ENCODE peak calls at places on chromosomes 2 and 18, in six cellular contexts. N is tibial artery, E is cardiac muscle cell, Z is neural progenitor cell, A is chondrocyte, B is Panc1. C is an unnamed sample.

GRCh38 chr2:128473175-128474013 is 154.7 kb upstream of the HS6ST1 start:
- DNase-seq in N (no peak), E (no peak), Z (peak; percentile 7), A (no peak), B (no peak), C (peak; percentile 61)

GRCh38 chr2:136327162-136327852 is 209.4 kb upstream of the CXCR4 start:
- DNase-seq in N (no peak), E (no peak), Z (no peak), A (no peak), B (no peak), C (no peak)

GRCh38 chr2:69755862-69756467 is 14.0 kb downstream of the ANXA4 start:
- DNase-seq in N (no peak), E (no peak), Z (no peak), A (no peak), B (peak; percentile 63), C (no peak)

GRCh38 chr18:10015288-10015701 is 101.5 kb downstream of the VAPA start:
- DNase-seq in N (no peak), E (peak; percentile 36), Z (no peak), A (no peak), B (no peak), C (no peak)

GRCh38 chr2:201260302-201260800 is at the start of gene CASP8:
- DNase-seq in N (no peak), E (no peak), Z (no peak), A (no peak), B (no peak), C (peak; percentile 64)

GRCh38 chr2:240213476-240214391 is 73.3 kb upstream of the OTOS start:
- DNase-seq in N (peak; percentile 53), E (peak; percentile 1), Z (no peak), A (no peak), B (no peak), C (no peak)

GRCh38 chr2:28904295-28904694 is 9.8 kb downstream of the WDR43 start:
- DNase-seq in N (no peak), E (no peak), Z (no peak), A (no peak), B (no peak), C (no peak)

GRCh38 chr2:43676322-43677050 is at the start of gene C1GALT1C1L:
- DNase-seq in N (peak; percentile 77), E (no peak), Z (no peak), A (no peak), B (peak; percentile 4), C (peak; percentile 63)

GRCh38 chr18:75212626-75213110 is 2.1 kb downstream of the TSHZ1 start:
- DNase-seq in N (no peak), E (no peak), Z (no peak), A (no peak), B (no peak), C (no peak)

GRCh38 chr2:69436594-69436936 is 670 bp downstream of the NFU1 start:
- DNase-seq in N (no peak), E (no peak), Z (no peak), A (no peak), B (peak; percentile 15), C (no peak)

GRCh38 chr2:204492417-204492816 is 52.9 kb upstream of the PARD3B start:
- DNase-seq in N (no peak), E (no peak), Z (no peak), A (no peak), B (no peak), C (no peak)

GRCh38 chr2:190678444-190679162 is 29.7 kb downstream of the NAB1 start:
- DNase-seq in N (no peak), E (peak; percentile 18), Z (no peak), A (no peak), B (no peak), C (no peak)

GRCh38 chr2:26463252-26464207 is 14.4 kb downstream of the OTOF start:
- DNase-seq in N (peak; percentile 63), E (no peak), Z (peak; percentile 71), A (peak; percentile 90), B (no peak), C (peak; percentile 41)
- TF ChIP-seq CTCF in N (no peak), E (no peak), Z (no peak), A (no peak), B (no peak), C (no peak)

GRCh38 chr2:96207778-96208143 is 866 bp downstream of the STARD7 start:
- DNase-seq in N (no peak), E (no peak), Z (no peak), A (no peak), B (no peak), C (no peak)

GRCh38 chr2:96209011-96209728 is 543 bp upstream of the STARD7 start:
- DNase-seq in N (no peak), E (no peak), Z (no peak), A (no peak), B (no peak), C (no peak)

GRCh38 chr2:96207073-96207777 is 1.4 kb downstream of the STARD7 start:
- DNase-seq in N (no peak), E (peak; percentile 38), Z (no peak), A (no peak), B (no peak), C (no peak)

GRCh38 chr2:96209729-96210085 is 1.1 kb upstream of the STARD7 start:
- DNase-seq in N (no peak), E (no peak), Z (no peak), A (no peak), B (no peak), C (no peak)

GRCh38 chr2:96208144-96209010 is at the start of gene STARD7:
- DNase-seq in N (peak; percentile 99), E (peak; percentile 98), Z (peak; percentile 98), A (peak; percentile 99), B (peak; percentile 83), C (peak; percentile 99)
- TF ChIP-seq CTCF in N (no peak), E (peak; percentile 1), Z (peak; percentile 31), A (peak; percentile 56), B (peak; percentile 46), C (peak; percentile 21)

GRCh38 chr2:54439582-54439981 is 16.5 kb upstream of the SPTBN1 start:
- DNase-seq in N (no peak), E (no peak), Z (no peak), A (no peak), B (no peak), C (no peak)

GRCh38 chr2:54435827-54436226 is 20.3 kb upstream of the SPTBN1 start:
- DNase-seq in N (no peak), E (no peak), Z (no peak), A (no peak), B (no peak), C (no peak)

GRCh38 chr2:54437588-54437987 is 18.5 kb upstream of the SPTBN1 start:
- DNase-seq in N (no peak), E (no peak), Z (no peak), A (no peak), B (no peak), C (no peak)

GRCh38 chr2:54438271-54438670 is 17.9 kb upstream of the SPTBN1 start:
- DNase-seq in N (no peak), E (no peak), Z (no peak), A (no peak), B (no peak), C (no peak)

DNA sequence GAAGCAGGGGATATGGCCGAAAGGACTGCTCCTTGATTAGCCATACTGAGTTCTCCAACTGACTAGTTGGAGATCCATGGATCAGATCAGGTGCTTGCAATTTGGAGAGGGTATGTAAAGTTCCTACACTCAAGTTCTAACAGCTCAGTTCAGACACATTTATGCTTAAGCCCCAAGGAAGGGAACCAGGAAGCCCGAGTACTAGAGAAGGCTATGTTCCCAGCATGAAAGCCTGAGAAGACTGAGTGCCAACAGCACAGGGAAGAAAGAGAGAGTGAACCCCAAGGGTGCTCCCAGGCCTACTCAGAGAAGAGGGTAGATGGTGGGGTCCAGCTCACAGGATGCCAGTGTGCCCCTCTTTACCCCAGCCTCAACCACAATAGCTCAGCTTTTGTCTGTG is 16.1 kb upstream of the SPTBN1 start:
- DNase-seq in N (no peak), E (no peak), Z (no peak), A (no peak), B (no peak), C (no peak)
- TF ChIP-seq CTCF in N (no peak), E (no peak), Z (no peak), A (no peak), B (no peak), C (no peak)

DNA sequence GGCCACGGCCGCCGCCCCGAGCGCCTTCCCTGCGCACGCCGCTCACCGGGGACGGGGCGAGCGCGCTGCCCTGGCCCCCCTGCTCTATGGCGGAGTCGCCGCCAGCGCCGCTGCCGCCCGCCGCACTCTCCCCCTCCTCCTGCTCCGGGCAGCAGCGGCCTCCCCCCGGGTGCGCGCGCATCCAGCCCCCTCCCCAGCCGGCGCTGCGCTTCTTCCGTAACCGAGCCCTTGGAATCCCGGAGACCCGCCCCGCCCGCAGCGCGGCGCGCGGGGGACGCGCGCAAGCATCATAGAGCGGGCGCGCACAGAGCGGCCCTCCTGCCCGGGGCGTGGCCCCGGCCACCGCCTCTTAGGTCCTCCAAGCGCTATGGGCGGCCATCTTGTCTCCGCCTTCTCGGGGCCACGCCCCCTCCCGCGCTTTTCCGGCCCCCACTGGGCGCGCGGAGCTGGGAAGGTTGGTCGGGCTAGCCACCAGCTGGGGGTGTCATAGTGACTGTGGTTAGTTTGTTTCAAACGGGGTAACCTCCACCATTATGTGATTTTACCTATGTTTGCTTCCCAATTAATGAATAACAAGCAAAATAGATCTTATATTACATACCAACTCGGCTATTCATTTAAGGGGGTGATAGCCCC is at the start of gene MBD2:
- DNase-seq in N (peak; percentile 96), E (peak; percentile 97), Z (peak; percentile 99), A (peak; percentile 97), B (peak; percentile 61), C (peak; percentile 98)
- TF ChIP-seq CTCF in N (no peak), E (peak; percentile 29), Z (peak; percentile 36), A (peak; percentile 64), B (peak; percentile 13), C (peak; percentile 24)

GRCh38 chr2:224517963-224518362 is 67.2 kb downstream of the CUL3 start:
- DNase-seq in N (no peak), E (no peak), Z (no peak), A (no peak), B (no peak), C (no peak)
- TF ChIP-seq CTCF in N (no peak), E (no peak), Z (no peak), A (no peak), B (no peak), C (no peak)

DNA sequence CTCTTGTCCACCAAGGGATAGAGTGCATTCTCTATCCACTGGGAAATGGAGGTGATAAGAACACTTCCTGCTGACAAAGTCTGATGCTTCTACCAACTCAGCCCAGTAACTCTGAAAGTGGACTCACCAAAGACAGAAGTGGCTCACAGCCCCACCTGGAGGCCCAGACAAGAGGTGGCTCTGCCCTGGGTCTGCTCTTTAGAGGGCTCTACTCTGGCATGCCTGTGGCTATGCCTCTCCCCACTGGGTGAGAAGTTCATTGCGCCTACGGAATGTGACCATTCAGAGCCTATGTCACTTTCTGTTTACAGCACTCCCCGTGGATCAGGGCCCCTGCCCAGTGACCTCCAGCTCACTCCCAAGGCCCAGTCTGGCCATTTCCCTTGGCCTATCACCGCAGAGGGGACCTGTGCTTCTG is 13.5 kb upstream of the XDH start:
- DNase-seq in N (no peak), E (no peak), Z (no peak), A (no peak), B (no peak), C (no peak)
- TF ChIP-seq CTCF in N (no peak), E (peak; percentile 30), Z (peak; percentile 5), A (peak; percentile 10), B (no peak), C (no peak)

C was measured in lower lobe of right lung.